ENCODE peak calls at places on chromosomes 5 and 9, in four cellular contexts. One of them, this sample, is unnamed.

GRCh38 chr9:72932669-72933068 is 20.2 kb downstream of the ALDH1A1 start:
- DNase-seq in fibroblast of mammary gland: no peak
- DNase-seq in endothelial cell: no peak
- DNase-seq in CD14-positive monocyte: no peak
- DNase-seq in this sample: no peak

GRCh38 chr9:129881547-129882324 is 46.5 kb downstream of the USP20 start:
- DNase-seq in fibroblast of mammary gland: no peak
- DNase-seq in endothelial cell: no peak
- DNase-seq in CD14-positive monocyte: no peak
- DNase-seq in this sample: no peak

GRCh38 chr9:93202919-93203712 is 19.2 kb downstream of the WNK2 start:
- DNase-seq in CD14-positive monocyte: no peak
- DNase-seq in fibroblast of mammary gland: no peak
- DNase-seq in endothelial cell: no peak
- DNase-seq in this sample: peak; percentile 69

GRCh38 chr5:132010645-132011560 is 555 bp downstream of the ACSL6 start:
- DNase-seq in CD14-positive monocyte: peak; percentile 43
- DNase-seq in fibroblast of mammary gland: no peak
- DNase-seq in endothelial cell: no peak
- DNase-seq in this sample: peak; percentile 48

GRCh38 chr5:16372493-16372892 is 93.1 kb downstream of the ZNF622 start:
- DNase-seq in CD14-positive monocyte: no peak
- DNase-seq in fibroblast of mammary gland: no peak
- DNase-seq in endothelial cell: no peak
- DNase-seq in this sample: no peak

GRCh38 chr5:79237735-79238560 is 2.0 kb downstream of the JMY start:
- DNase-seq in endothelial cell: no peak
- DNase-seq in fibroblast of mammary gland: no peak
- DNase-seq in CD14-positive monocyte: no peak
- DNase-seq in this sample: no peak

GRCh38 chr9:119420263-119420662 is 51.0 kb upstream of the BRINP1 start:
- DNase-seq in fibroblast of mammary gland: no peak
- DNase-seq in endothelial cell: no peak
- DNase-seq in CD14-positive monocyte: no peak
- DNase-seq in this sample: no peak

GRCh38 chr5:135024956-135025729 is 8.9 kb downstream of the PITX1 start:
- DNase-seq in endothelial cell: no peak
- DNase-seq in fibroblast of mammary gland: no peak
- DNase-seq in CD14-positive monocyte: peak; percentile 28
- DNase-seq in this sample: peak; percentile 60

GRCh38 chr9:121286973-121287721 is 19.2 kb downstream of the GSN start:
- DNase-seq in CD14-positive monocyte: peak; percentile 76
- DNase-seq in fibroblast of mammary gland: peak; percentile 96
- DNase-seq in endothelial cell: peak; percentile 59
- DNase-seq in this sample: peak; percentile 72

GRCh38 chr9:7439355-7439978 is 360.1 kb downstream of the DMAC1 start:
- DNase-seq in CD14-positive monocyte: no peak
- DNase-seq in fibroblast of mammary gland: peak; percentile 75
- DNase-seq in endothelial cell: no peak
- DNase-seq in this sample: no peak

GRCh38 chr5:35442916-35443639 is 174.6 kb upstream of the SPEF2 start:
- DNase-seq in fibroblast of mammary gland: no peak
- DNase-seq in CD14-positive monocyte: no peak
- DNase-seq in endothelial cell: no peak
- DNase-seq in this sample: no peak

GRCh38 chr5:157651623-157652376 is 438 bp downstream of the SOX30 start:
- DNase-seq in CD14-positive monocyte: peak; percentile 80
- DNase-seq in fibroblast of mammary gland: peak; percentile 46
- DNase-seq in endothelial cell: peak; percentile 66
- DNase-seq in this sample: no peak
- TF ChIP-seq CTCF in CD14-positive monocyte: peak; percentile 51
- TF ChIP-seq CTCF in fibroblast of mammary gland: no peak
- TF ChIP-seq CTCF in endothelial cell: peak; percentile 20
- TF ChIP-seq CTCF in this sample: no peak

GRCh38 chr9:5773324-5773999 is 59.5 kb downstream of the ERMP1 start:
- DNase-seq in endothelial cell: no peak
- DNase-seq in fibroblast of mammary gland: no peak
- DNase-seq in CD14-positive monocyte: no peak
- DNase-seq in this sample: no peak
- TF ChIP-seq CTCF in endothelial cell: no peak
- TF ChIP-seq CTCF in fibroblast of mammary gland: peak; percentile 11
- TF ChIP-seq CTCF in CD14-positive monocyte: no peak
- TF ChIP-seq CTCF in this sample: peak; percentile 42

GRCh38 chr9:83509372-83509771 is 28.8 kb downstream of the FRMD3 start:
- DNase-seq in endothelial cell: no peak
- DNase-seq in fibroblast of mammary gland: peak; percentile 57
- DNase-seq in CD14-positive monocyte: no peak
- DNase-seq in this sample: no peak
- TF ChIP-seq CTCF in endothelial cell: no peak
- TF ChIP-seq CTCF in fibroblast of mammary gland: no peak
- TF ChIP-seq CTCF in CD14-positive monocyte: no peak
- TF ChIP-seq CTCF in this sample: no peak

GRCh38 chr5:181224390-181225234 is 1.5 kb downstream of the TRIM41 start:
- DNase-seq in endothelial cell: no peak
- DNase-seq in fibroblast of mammary gland: no peak
- DNase-seq in CD14-positive monocyte: no peak
- DNase-seq in this sample: no peak

GRCh38 chr5:181223729-181224389 is 778 bp downstream of the TRIM41 start:
- DNase-seq in endothelial cell: peak; percentile 81
- DNase-seq in CD14-positive monocyte: peak; percentile 63
- DNase-seq in fibroblast of mammary gland: no peak
- DNase-seq in this sample: no peak

GRCh38 chr5:181222630-181223040 is 446 bp upstream of the TRIM41 start:
- DNase-seq in fibroblast of mammary gland: no peak
- DNase-seq in CD14-positive monocyte: no peak
- DNase-seq in endothelial cell: no peak
- DNase-seq in this sample: no peak

GRCh38 chr5:181221792-181222629 is 1.1 kb upstream of the TRIM41 start:
- DNase-seq in CD14-positive monocyte: peak; percentile 85
- DNase-seq in endothelial cell: peak; percentile 98
- DNase-seq in fibroblast of mammary gland: peak; percentile 97
- DNase-seq in this sample: peak; percentile 95

GRCh38 chr5:181223041-181223728 is at the start of gene TRIM41:
- DNase-seq in fibroblast of mammary gland: peak; percentile 99
- DNase-seq in endothelial cell: peak; percentile 97
- DNase-seq in CD14-positive monocyte: peak; percentile 99
- DNase-seq in this sample: peak; percentile 99
- TF ChIP-seq CTCF in fibroblast of mammary gland: peak; percentile 10
- TF ChIP-seq CTCF in endothelial cell: no peak
- TF ChIP-seq CTCF in CD14-positive monocyte: no peak
- TF ChIP-seq CTCF in this sample: peak; percentile 22

GRCh38 chr9:686381-686813 is 155.1 kb upstream of the DMRT1 start:
- DNase-seq in CD14-positive monocyte: no peak
- DNase-seq in endothelial cell: no peak
- DNase-seq in fibroblast of mammary gland: peak; percentile 66
- DNase-seq in this sample: no peak
- TF ChIP-seq CTCF in CD14-positive monocyte: no peak
- TF ChIP-seq CTCF in endothelial cell: no peak
- TF ChIP-seq CTCF in fibroblast of mammary gland: no peak
- TF ChIP-seq CTCF in this sample: no peak